ENCODE peak calls at places on chromosome 10, in six cellular contexts. F is H1, W is SK-N-SH, S is K562, Q is HCT116, G is GM12878. J is an unnamed sample.

GRCh38 chr10:62082729-62083412 is 181.4 kb downstream of the ARID5B start:
- DNase-seq in F (no peak), W (no peak), S (no peak), Q (no peak), G (peak), J (peak)

GRCh38 chr10:69649771-69650550 is 19.9 kb downstream of the FAM241B start:
- DNase-seq in F (no peak), W (no peak), S (no peak), Q (no peak), G (no peak), J (no peak)

GRCh38 chr10:122655524-122656307 is 43.9 kb downstream of the C10orf120 start:
- DNase-seq in F (no peak), W (no peak), S (no peak), Q (no peak), G (no peak), J (peak)

GRCh38 chr10:21372651-21373410 is 152.7 kb downstream of the SKIDA1 start:
- DNase-seq in F (no peak), W (peak), S (peak), Q (peak), G (peak), J (peak)

GRCh38 chr10:133459454-133460207 is 5.9 kb downstream of the SCART1 start:
- DNase-seq in F (no peak), W (no peak), S (no peak), Q (no peak), G (no peak), J (no peak)

GRCh38 chr10:12636585-12636984 is 287.2 kb downstream of the CAMK1D start:
- DNase-seq in F (no peak), W (no peak), S (no peak), Q (no peak), G (no peak), J (no peak)

GRCh38 chr10:96044686-96045085 is 1.3 kb downstream of the CCNJ start:
- DNase-seq in F (no peak), W (no peak), S (no peak), Q (no peak), G (no peak), J (no peak)

GRCh38 chr10:63268139-63268797 is 135.1 kb downstream of the NRBF2 start:
- DNase-seq in F (no peak), W (no peak), S (peak), Q (no peak), G (no peak), J (no peak)

GRCh38 chr10:100710151-100710871 is 35.1 kb upstream of the PAX2 start:
- DNase-seq in F (no peak), W (peak), S (no peak), Q (no peak), G (no peak), J (peak)

GRCh38 chr10:77478248-77478963 is 159.2 kb downstream of the KCNMA1 start:
- DNase-seq in F (no peak), W (no peak), S (no peak), Q (no peak), G (no peak), J (no peak)

GRCh38 chr10:8508882-8509281 is 454.4 kb downstream of the GATA3 start:
- DNase-seq in F (no peak), W (peak), S (no peak), Q (no peak), G (no peak), J (no peak)

GRCh38 chr10:15169555-15170407 is 1.3 kb upstream of the NMT2 start:
- DNase-seq in F (no peak), W (no peak), S (peak), Q (no peak), G (no peak), J (no peak)

GRCh38 chr10:24237801-24238390 is 29.0 kb downstream of the KIAA1217 start:
- DNase-seq in F (no peak), W (no peak), S (no peak), Q (no peak), G (no peak), J (no peak)

GRCh38 chr10:112804036-112804435 is 146.0 kb upstream of the TCF7L2 start:
- DNase-seq in F (no peak), W (no peak), S (no peak), Q (no peak), G (no peak), J (no peak)

GRCh38 chr10:123147635-123148413 is at the start of gene HMX2:
- DNase-seq in F (no peak), W (peak), S (no peak), Q (no peak), G (no peak), J (no peak)

GRCh38 chr10:12690525-12691139 is 310.9 kb downstream of the CCDC3 start:
- DNase-seq in F (no peak), W (no peak), S (no peak), Q (no peak), G (no peak), J (no peak)

GRCh38 chr10:47062801-47063200 is 151.6 kb downstream of the PTPN20 start:
- DNase-seq in F (no peak), W (no peak), S (no peak), Q (no peak), G (no peak), J (no peak)

GRCh38 chr10:78894841-78895195 is 173.9 kb upstream of the ZMIZ1 start:
- DNase-seq in F (no peak), W (no peak), S (no peak), Q (no peak), G (no peak), J (no peak)

GRCh38 chr10:42795701-42796100 is 13.1 kb downstream of the BMS1 start:
- DNase-seq in F (no peak), W (no peak), S (no peak), Q (no peak), G (no peak), J (no peak)

GRCh38 chr10:49220679-49221078 is 32.5 kb upstream of the TMEM273 start:
- DNase-seq in F (no peak), W (no peak), S (no peak), Q (no peak), G (no peak), J (no peak)

GRCh38 chr10:62814901-62815372 is 1.2 kb downstream of the EGR2 start:
- DNase-seq in F (no peak), W (peak), S (no peak), Q (no peak), G (no peak), J (no peak)

GRCh38 chr10:70930251-70931000 is 42.1 kb upstream of the PCBD1 start:
- DNase-seq in F (no peak), W (no peak), S (no peak), Q (no peak), G (no peak), J (no peak)

GRCh38 chr10:51792678-51793077 is 93.3 kb upstream of the CSTF2T start:
- DNase-seq in F (no peak), W (no peak), S (no peak), Q (no peak), G (no peak), J (no peak)

GRCh38 chr10:48945441-48946143 is 6.0 kb upstream of the LRRC18 start:
- DNase-seq in F (no peak), W (no peak), S (no peak), Q (no peak), G (no peak), J (no peak)

GRCh38 chr10:127919418-127920191 is 12.7 kb downstream of the PTPRE start:
- DNase-seq in F (no peak), W (peak), S (no peak), Q (no peak), G (no peak), J (no peak)

GRCh38 chr10:71285180-71285545 is 33.9 kb upstream of the SLC29A3 start:
- DNase-seq in F (no peak), W (peak), S (peak), Q (no peak), G (no peak), J (peak)

GRCh38 chr10:71812016-71812912 is 38.8 kb downstream of the PSAP start:
- DNase-seq in F (no peak), W (peak), S (peak), Q (peak), G (no peak), J (no peak)

GRCh38 chr10:24503627-24504320 is 219.9 kb downstream of the ARHGAP21 start:
- DNase-seq in F (peak), W (peak), S (peak), Q (peak), G (peak), J (peak)

GRCh38 chr10:77417806-77418205 is 219.8 kb downstream of the KCNMA1 start:
- DNase-seq in F (no peak), W (no peak), S (no peak), Q (no peak), G (no peak), J (no peak)

GRCh38 chr10:77919713-77920108 is 6.8 kb downstream of the DLG5 start:
- DNase-seq in F (no peak), W (no peak), S (peak), Q (no peak), G (no peak), J (peak)

GRCh38 chr10:113543455-113543955 is 9.3 kb upstream of the HABP2 start:
- DNase-seq in F (no peak), W (no peak), S (no peak), Q (no peak), G (no peak), J (no peak)

GRCh38 chr10:43885842-43886241 is 237.2 kb upstream of the ZNF32 start:
- DNase-seq in F (no peak), W (no peak), S (no peak), Q (no peak), G (no peak), J (peak)

GRCh38 chr10:1104971-1105370 is 48.8 kb downstream of the WDR37 start:
- DNase-seq in F (no peak), W (no peak), S (no peak), Q (no peak), G (no peak), J (no peak)

GRCh38 chr10:44925224-44925623 is 14.1 kb downstream of the TMEM72 start:
- DNase-seq in F (peak), W (peak), S (peak), Q (no peak), G (no peak), J (peak)

GRCh38 chr10:71185209-71185608 is 27.2 kb upstream of the UNC5B start:
- DNase-seq in F (no peak), W (no peak), S (no peak), Q (no peak), G (no peak), J (no peak)

GRCh38 chr10:11367505-11367904 is 243.9 kb downstream of the USP6NL start:
- DNase-seq in F (no peak), W (no peak), S (no peak), Q (no peak), G (no peak), J (no peak)

GRCh38 chr10:35533565-35533964 is 71.6 kb upstream of the GJD4 start:
- DNase-seq in F (no peak), W (peak), S (peak), Q (no peak), G (no peak), J (no peak)

GRCh38 chr10:91519899-91520514 is 109.9 kb downstream of the HECTD2 start:
- DNase-seq in F (no peak), W (no peak), S (no peak), Q (no peak), G (no peak), J (no peak)

GRCh38 chr10:51521605-51522004 is 177.8 kb downstream of the CSTF2T start:
- DNase-seq in F (no peak), W (no peak), S (no peak), Q (no peak), G (no peak), J (no peak)

GRCh38 chr10:121077331-121077730 is 226.2 kb downstream of the WDR11 start:
- DNase-seq in F (no peak), W (no peak), S (no peak), Q (no peak), G (no peak), J (no peak)

GRCh38 chr10:28240400-28240799 is 62.5 kb downstream of the MPP7 start:
- DNase-seq in F (no peak), W (no peak), S (no peak), Q (no peak), G (no peak), J (no peak)

GRCh38 chr10:28246023-28246422 is 56.8 kb downstream of the MPP7 start:
- DNase-seq in F (no peak), W (no peak), S (no peak), Q (no peak), G (no peak), J (no peak)

GRCh38 chr10:28243923-28244322 is 58.9 kb downstream of the MPP7 start:
- DNase-seq in F (no peak), W (no peak), S (no peak), Q (no peak), G (no peak), J (no peak)

GRCh38 chr10:28242560-28243204 is 60.2 kb downstream of the MPP7 start:
- DNase-seq in F (no peak), W (no peak), S (no peak), Q (no peak), G (no peak), J (no peak)

GRCh38 chr10:28241766-28242399 is 61.0 kb downstream of the MPP7 start:
- DNase-seq in F (no peak), W (peak), S (peak), Q (peak), G (peak), J (peak)
- TF ChIP-seq JUND in F (no peak), W (no peak), S (no peak), Q (no peak), G (no peak), J (no peak)

GRCh38 chr10:117217196-117217761 is 20.0 kb downstream of the KCNK18 start:
- DNase-seq in F (no peak), W (no peak), S (no peak), Q (no peak), G (no peak), J (no peak)
- TF ChIP-seq JUND in F (no peak), W (no peak), S (no peak), Q (no peak), G (no peak), J (no peak)

GRCh38 chr10:116427671-116428070 is at the start of gene PNLIPRP3:
- DNase-seq in F (no peak), W (no peak), S (no peak), Q (no peak), G (no peak), J (no peak)

GRCh38 chr10:116429288-116429977 is 1.8 kb downstream of the PNLIPRP3 start:
- DNase-seq in F (no peak), W (no peak), S (no peak), Q (no peak), G (no peak), J (no peak)

GRCh38 chr10:116431598-116431997 is 4.0 kb downstream of the PNLIPRP3 start:
- DNase-seq in F (no peak), W (no peak), S (no peak), Q (no peak), G (no peak), J (no peak)

DNA sequence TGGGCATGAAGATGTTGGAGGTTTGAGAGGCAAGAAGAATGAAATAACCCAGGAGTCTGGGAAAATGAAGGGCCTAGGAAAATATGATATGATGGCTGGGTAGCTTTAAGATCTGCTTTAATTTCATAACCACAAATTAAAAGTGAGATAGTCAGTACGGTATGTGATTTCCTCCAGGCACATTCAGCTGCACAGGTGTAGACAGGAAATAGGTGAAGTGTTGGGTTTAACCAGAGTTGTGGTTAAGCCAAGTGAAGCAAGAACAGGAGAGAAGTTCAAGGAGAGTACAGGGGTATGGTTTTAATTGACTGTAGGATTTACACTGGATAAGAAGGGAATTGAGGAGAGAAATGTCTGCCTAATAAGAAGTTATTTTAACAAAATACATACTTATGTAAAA is 2.6 kb downstream of the PNLIPRP3 start:
- DNase-seq in F (no peak), W (no peak), S (no peak), Q (no peak), G (no peak), J (no peak)
- TF ChIP-seq JUND in F (no peak), W (no peak), S (no peak), Q (no peak), G (no peak), J (no peak)

GRCh38 chr10:86312701-86313270 is 53.8 kb downstream of the GRID1 start:
- DNase-seq in F (no peak), W (no peak), S (no peak), Q (no peak), G (no peak), J (no peak)
- TF ChIP-seq JUND in F (no peak), W (no peak), S (no peak), Q (no peak), G (no peak), J (no peak)

GRCh38 chr10:125064681-125065492 is 95.5 kb downstream of the CTBP2 start:
- DNase-seq in F (no peak), W (no peak), S (no peak), Q (peak), G (peak), J (peak)

GRCh38 chr10:125063256-125063945 is 97.0 kb downstream of the CTBP2 start:
- DNase-seq in F (no peak), W (no peak), S (no peak), Q (no peak), G (no peak), J (no peak)

GRCh38 chr10:125067764-125068163 is 92.6 kb downstream of the CTBP2 start:
- DNase-seq in F (no peak), W (no peak), S (no peak), Q (no peak), G (no peak), J (no peak)

GRCh38 chr10:125068406-125068805 is 92.0 kb downstream of the CTBP2 start:
- DNase-seq in F (no peak), W (no peak), S (no peak), Q (no peak), G (no peak), J (no peak)

DNA sequence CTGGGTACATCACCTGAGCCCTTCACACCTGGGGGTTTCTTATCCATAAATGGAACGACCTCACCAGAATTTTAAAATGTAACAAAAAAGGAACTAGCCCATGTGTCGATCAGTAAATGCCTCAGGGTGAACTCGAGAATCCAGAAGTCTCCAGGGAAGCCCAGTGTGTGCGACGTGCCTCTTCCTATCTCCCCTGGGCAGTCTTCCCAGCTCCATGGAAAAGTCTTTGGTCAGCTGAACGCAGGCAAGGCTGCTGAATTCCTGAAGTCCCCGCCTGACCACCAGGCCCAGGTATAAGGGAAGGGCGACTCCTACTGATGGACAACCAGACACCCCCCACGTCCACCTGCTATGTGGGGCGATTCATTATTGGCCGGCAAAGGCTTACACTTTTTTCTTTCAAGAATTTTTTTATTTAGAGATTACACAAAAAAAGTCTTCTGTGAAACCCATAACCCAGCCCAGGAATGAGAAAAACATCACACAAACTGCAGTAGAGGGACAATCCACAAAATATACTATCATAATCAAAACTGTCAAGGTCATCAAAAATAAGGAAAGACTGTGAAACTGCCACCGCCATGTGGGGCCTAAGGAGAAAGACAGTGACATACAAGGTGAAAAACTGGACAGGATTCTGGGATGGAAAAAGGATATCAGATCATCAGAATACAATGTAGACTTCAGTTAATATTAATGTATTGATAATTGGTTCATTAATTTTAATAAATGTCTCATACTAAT is 93.5 kb downstream of the CTBP2 start:
- DNase-seq in F (no peak), W (no peak), S (no peak), Q (no peak), G (no peak), J (no peak)
- TF ChIP-seq JUND in F (no peak), W (no peak), S (no peak), Q (no peak), G (no peak), J (no peak)

GRCh38 chr10:118763202-118763988 is 8.6 kb upstream of the CACUL1 start:
- DNase-seq in F (no peak), W (no peak), S (no peak), Q (no peak), G (no peak), J (no peak)
- TF ChIP-seq JUND in F (no peak), W (no peak), S (no peak), Q (no peak), G (no peak), J (no peak)

GRCh38 chr10:59513558-59513957 is 151.2 kb upstream of the FAM13C start:
- DNase-seq in F (no peak), W (peak), S (no peak), Q (no peak), G (no peak), J (no peak)
- TF ChIP-seq JUND in F (no peak), W (peak), S (no peak), Q (no peak), G (no peak), J (no peak)

GRCh38 chr10:6782378-6782777 is 202.3 kb upstream of the PRKCQ start:
- DNase-seq in F (no peak), W (no peak), S (no peak), Q (no peak), G (no peak), J (no peak)

GRCh38 chr10:6781133-6781770 is 201.2 kb upstream of the PRKCQ start:
- DNase-seq in F (no peak), W (no peak), S (no peak), Q (no peak), G (peak), J (no peak)

GRCh38 chr10:6788191-6788590 is 208.1 kb upstream of the PRKCQ start:
- DNase-seq in F (no peak), W (no peak), S (no peak), Q (no peak), G (no peak), J (no peak)

GRCh38 chr10:6787684-6788083 is 207.6 kb upstream of the PRKCQ start:
- DNase-seq in F (no peak), W (no peak), S (no peak), Q (no peak), G (no peak), J (no peak)

GRCh38 chr10:6786579-6787031 is 206.5 kb upstream of the PRKCQ start:
- DNase-seq in F (no peak), W (peak), S (peak), Q (no peak), G (no peak), J (peak)
- TF ChIP-seq JUND in F (no peak), W (no peak), S (no peak), Q (no peak), G (no peak), J (no peak)

GRCh38 chr10:80739328-80739727 is 201.6 kb downstream of the SH2D4B start:
- DNase-seq in F (no peak), W (no peak), S (no peak), Q (no peak), G (no peak), J (peak)

GRCh38 chr10:80737209-80737608 is 199.5 kb downstream of the SH2D4B start:
- DNase-seq in F (no peak), W (no peak), S (no peak), Q (no peak), G (no peak), J (no peak)

GRCh38 chr10:80741278-80741677 is 203.6 kb downstream of the SH2D4B start:
- DNase-seq in F (no peak), W (no peak), S (no peak), Q (no peak), G (no peak), J (no peak)

GRCh38 chr10:80739963-80740715 is 202.4 kb downstream of the SH2D4B start:
- DNase-seq in F (no peak), W (no peak), S (peak), Q (no peak), G (no peak), J (no peak)
- TF ChIP-seq JUND in F (no peak), W (no peak), S (peak), Q (no peak), G (no peak), J (no peak)

GRCh38 chr10:19421664-19422063 is 373.1 kb downstream of the MALRD1 start:
- DNase-seq in F (no peak), W (no peak), S (no peak), Q (no peak), G (no peak), J (no peak)

GRCh38 chr10:19411119-19411518 is 362.5 kb downstream of the MALRD1 start:
- DNase-seq in F (no peak), W (no peak), S (no peak), Q (no peak), G (no peak), J (no peak)

GRCh38 chr10:19412531-19412930 is 363.9 kb downstream of the MALRD1 start:
- DNase-seq in F (no peak), W (peak), S (no peak), Q (no peak), G (no peak), J (peak)

GRCh38 chr10:19417740-19418139 is 369.1 kb downstream of the MALRD1 start:
- DNase-seq in F (no peak), W (no peak), S (no peak), Q (no peak), G (no peak), J (no peak)

GRCh38 chr10:19416164-19416563 is 367.6 kb downstream of the MALRD1 start:
- DNase-seq in F (no peak), W (no peak), S (no peak), Q (no peak), G (no peak), J (no peak)
- TF ChIP-seq JUND in F (no peak), W (no peak), S (no peak), Q (no peak), G (no peak), J (no peak)